ENCODE peak calls at places on chromosome 1, in six cellular contexts. P, Z, E, X, V and R are unnamed samples.

GRCh38 chr1:47951026-47951425 is 46.2 kb downstream of the TRABD2B start:
- DNase-seq in E (no peak), P (no peak), V (no peak), Z (peak), X (no peak), R (no peak)

GRCh38 chr1:165717918-165718515 is 19.7 kb upstream of the ALDH9A1 start:
- DNase-seq in P (peak), Z (peak), E (peak), V (peak), X (peak), R (peak)

GRCh38 chr1:100950311-100950710 is 54.4 kb downstream of the SLC30A7 start:
- DNase-seq in X (no peak), P (no peak), V (no peak), Z (no peak), E (no peak), R (no peak)

GRCh38 chr1:2127181-2128145 is 67.1 kb downstream of the FAAP20 start:
- DNase-seq in Z (no peak), E (no peak), X (no peak), V (no peak), P (no peak), R (no peak)

GRCh38 chr1:200903793-200904192 is 9.1 kb downstream of the INAVA start:
- DNase-seq in P (no peak), E (no peak), V (no peak), X (no peak), Z (no peak), R (no peak)

GRCh38 chr1:66381626-66382275 is 152.2 kb upstream of the SGIP1 start:
- DNase-seq in P (no peak), E (no peak), X (no peak), V (no peak), Z (no peak), R (no peak)

GRCh38 chr1:151352001-151352718 is 5.1 kb upstream of the RFX5 start:
- DNase-seq in E (no peak), V (no peak), Z (peak), X (peak), P (no peak), R (peak)

GRCh38 chr1:228830954-228831481 is 95.7 kb downstream of the RHOU start:
- DNase-seq in Z (peak), P (no peak), V (no peak), X (peak), E (no peak), R (peak)

GRCh38 chr1:202685671-202686070 is 24.6 kb downstream of the SYT2 start:
- DNase-seq in Z (no peak), X (no peak), E (no peak), P (no peak), V (no peak), R (peak)

GRCh38 chr1:233863901-233864545 is 40.5 kb upstream of the SLC35F3 start:
- DNase-seq in V (no peak), P (no peak), E (no peak), X (no peak), Z (no peak), R (no peak)

GRCh38 chr1:228151170-228151513 is 1.4 kb downstream of the GJC2 start:
- DNase-seq in P (peak), Z (no peak), V (no peak), X (no peak), E (no peak), R (no peak)

GRCh38 chr1:224205438-224205840 is 22.4 kb downstream of the DEGS1 start:
- DNase-seq in V (no peak), X (peak), E (no peak), P (peak), Z (peak), R (peak)